ENCODE peak calls at places on chromosome 3, in seven cellular contexts. N is endothelial cell of umbilical vein, U is body of pancreas, S is ovary, L is IMR-90, X is Peyer's patch, R is suprapubic skin. C is an unnamed sample.

GRCh38 chr3:163644172-163644571 is 1434.1 kb downstream of the SI start:
- DNase-seq in N (no peak), U (no peak), S (no peak), L (no peak), X (no peak), R (no peak), C (no peak)

GRCh38 chr3:184078851-184079250 is 18.0 kb upstream of the HTR3E start:
- DNase-seq in N (no peak), U (no peak), S (no peak), L (peak; percentile 43), X (no peak), R (no peak), C (no peak)

GRCh38 chr3:113659121-113659531 is 37.3 kb downstream of the USF3 start:
- DNase-seq in N (no peak), U (no peak), S (no peak), L (no peak), X (no peak), R (no peak), C (no peak)

GRCh38 chr3:12423918-12424634 is 60.2 kb upstream of the TSEN2 start:
- DNase-seq in N (peak; percentile 12), U (no peak), S (no peak), L (peak; percentile 58), X (no peak), R (no peak), C (no peak)

GRCh38 chr3:122268257-122269024 is 56.6 kb upstream of the CSTA start:
- DNase-seq in N (no peak), U (no peak), S (no peak), L (no peak), X (no peak), R (no peak), C (no peak)

GRCh38 chr3:65827076-65827475 is 211.6 kb downstream of the MAGI1 start:
- DNase-seq in N (no peak), U (no peak), S (no peak), L (no peak), X (no peak), R (no peak), C (no peak)

GRCh38 chr3:176505878-176506621 is 691.2 kb downstream of the TBL1XR1 start:
- DNase-seq in N (no peak), U (no peak), S (no peak), L (no peak), X (no peak), R (no peak), C (no peak)

GRCh38 chr3:31614162-31614921 is 81.6 kb downstream of the STT3B start:
- DNase-seq in N (peak; percentile 13), U (no peak), S (no peak), L (no peak), X (no peak), R (no peak), C (no peak)

GRCh38 chr3:136075816-136076215 is 110.3 kb downstream of the PPP2R3A start:
- DNase-seq in N (no peak), U (no peak), S (no peak), L (peak; percentile 17), X (no peak), R (no peak), C (peak; percentile 55)

GRCh38 chr3:19093084-19093483 is 55.2 kb upstream of the KCNH8 start:
- DNase-seq in N (no peak), U (no peak), S (no peak), L (no peak), X (no peak), R (no peak), C (no peak)

GRCh38 chr3:69370156-69370944 is 15.5 kb downstream of the FRMD4B start:
- DNase-seq in N (peak; percentile 66), U (peak; percentile 59), S (peak; percentile 42), L (no peak), X (peak; percentile 81), R (peak; percentile 90), C (peak; percentile 35)

GRCh38 chr3:84108442-84108971 is 850.3 kb upstream of the CADM2 start:
- DNase-seq in N (no peak), U (no peak), S (no peak), L (peak; percentile 77), X (no peak), R (no peak), C (no peak)

GRCh38 chr3:27923349-27924068 is 201.4 kb upstream of the EOMES start:
- DNase-seq in N (no peak), U (no peak), S (no peak), L (no peak), X (no peak), R (no peak), C (no peak)

GRCh38 chr3:134059680-134060560 is 30.2 kb upstream of the SLCO2A1 start:
- DNase-seq in N (peak; percentile 13), U (no peak), S (no peak), L (peak; percentile 19), X (peak; percentile 67), R (peak; percentile 67), C (no peak)

GRCh38 chr3:420584-420983 is 224.0 kb downstream of the CHL1 start:
- DNase-seq in N (no peak), U (no peak), S (no peak), L (no peak), X (no peak), R (no peak), C (no peak)

GRCh38 chr3:195537995-195538394 is 5.1 kb downstream of the PPP1R2 start:
- DNase-seq in N (no peak), U (no peak), S (no peak), L (no peak), X (peak; percentile 56), R (no peak), C (peak; percentile 85)

GRCh38 chr3:175951047-175951694 is 1092.0 kb downstream of the NAALADL2 start:
- DNase-seq in N (no peak), U (no peak), S (no peak), L (peak; percentile 65), X (no peak), R (no peak), C (no peak)

DNA sequence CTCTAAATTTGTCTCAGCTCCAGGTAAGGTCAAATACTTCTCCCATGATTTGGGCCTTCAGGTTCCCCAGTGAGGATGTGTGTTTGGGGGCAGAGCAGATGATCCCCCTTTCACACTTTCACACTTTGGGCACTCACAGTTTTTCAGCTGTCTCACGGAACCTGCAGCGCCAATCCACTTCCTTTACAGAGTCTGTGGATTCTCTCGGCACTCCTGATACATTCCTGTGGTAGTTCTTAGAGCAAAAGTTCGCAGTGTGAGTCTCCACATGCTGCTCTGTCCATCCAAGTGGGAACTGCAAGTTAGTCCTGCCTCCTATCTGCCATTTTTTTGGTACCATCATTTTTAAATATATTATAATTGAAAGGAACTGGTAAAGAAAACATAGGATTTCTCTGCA is 20.2 kb upstream of the CPOX start:
- DNase-seq in N (no peak), U (no peak), S (no peak), L (peak; percentile 29), X (no peak), R (no peak), C (no peak)
- H3K27me3 ChIP-seq in N (no peaks in the 10 kb centered on the region), U (no peaks in the 10 kb centered on the region), S (no peaks in the 10 kb centered on the region), L (peaks cover 3% of the 10 kb centered on the region), X (no peaks in the 10 kb centered on the region), R (no peaks in the 10 kb centered on the region), C (no peaks in the 10 kb centered on the region)

GRCh38 chr3:142029052-142029642 is 120.2 kb downstream of the TFDP2 start:
- DNase-seq in N (no peak), U (no peak), S (no peak), L (no peak), X (no peak), R (no peak), C (no peak)

GRCh38 chr3:142027713-142028112 is 121.6 kb downstream of the TFDP2 start:
- DNase-seq in N (peak; percentile 64), U (peak; percentile 25), S (no peak), L (no peak), X (peak; percentile 54), R (no peak), C (no peak)

GRCh38 chr3:142028174-142028833 is 121.0 kb downstream of the TFDP2 start:
- DNase-seq in N (peak; percentile 81), U (peak; percentile 59), S (no peak), L (peak; percentile 90), X (no peak), R (no peak), C (no peak)

GRCh38 chr3:142031575-142031974 is 117.8 kb downstream of the TFDP2 start:
- DNase-seq in N (no peak), U (no peak), S (no peak), L (no peak), X (no peak), R (no peak), C (no peak)

GRCh38 chr3:142029791-142030190 is 119.6 kb downstream of the TFDP2 start:
- DNase-seq in N (no peak), U (no peak), S (no peak), L (no peak), X (no peak), R (no peak), C (no peak)
- H3K27ac ChIP-seq in N (no peak overlapping the region), U (no peak overlapping the region), S (no peak overlapping the region), L (no peak overlapping the region), X (no peak overlapping the region), R (no peak overlapping the region), C (peak overlapping the region; percentile 67)

DNA sequence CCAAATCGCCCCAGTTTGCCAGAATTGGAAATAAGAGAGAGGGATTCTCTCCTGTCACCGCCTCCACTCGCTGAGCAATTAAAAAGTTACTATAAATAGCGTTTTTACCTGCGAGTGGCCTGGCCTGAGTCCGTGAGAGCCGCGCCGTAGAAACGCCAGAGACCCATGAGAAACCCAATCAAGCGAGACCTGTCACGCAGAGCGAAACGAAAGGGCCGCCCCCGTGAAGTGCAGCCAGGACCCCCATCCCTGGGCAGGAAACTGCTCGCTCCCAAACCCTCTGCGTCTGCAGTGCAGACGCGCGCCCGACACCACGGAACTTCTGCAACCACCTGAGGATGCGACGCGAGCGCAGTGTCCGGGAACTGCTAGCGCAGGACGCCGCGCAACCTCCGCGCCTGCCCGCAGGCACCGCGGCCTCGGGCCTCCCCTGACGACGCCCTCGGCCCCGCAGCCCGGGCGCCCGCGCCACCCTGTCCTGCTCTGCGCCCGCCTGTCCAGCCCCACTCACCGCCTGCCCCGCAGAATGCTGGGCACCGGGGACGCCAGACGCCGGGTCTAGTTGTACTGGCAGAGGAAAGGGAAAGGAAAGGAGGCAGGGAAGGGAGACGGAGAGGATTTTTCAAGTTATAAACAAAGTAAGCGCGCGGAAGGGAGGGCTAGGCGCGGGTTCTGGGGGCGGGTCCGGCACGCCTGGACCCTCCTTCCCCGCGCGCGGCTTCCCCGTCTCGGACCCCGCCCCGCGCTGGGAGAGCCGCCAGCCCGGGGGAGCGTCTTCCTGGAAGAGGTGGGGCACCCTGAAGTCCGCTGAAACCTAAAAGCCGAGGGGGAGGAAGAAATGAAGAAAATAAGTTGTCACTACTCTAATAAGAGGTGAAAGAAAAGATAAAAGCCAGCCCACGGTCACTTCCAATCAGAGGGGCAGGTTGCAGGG is at the start of gene PLSCR4:
- DNase-seq in N (peak; percentile 93), U (peak; percentile 68), S (peak; percentile 91), L (peak; percentile 47), X (peak; percentile 79), R (peak; percentile 79), C (peak; percentile 26)
- TF ChIP-seq POLR2A in N (peak; percentile 35), U (peak; percentile 30), S (no peak), L (no peak), X (no peak), R (no peak), C (no peak)

GRCh38 chr3:58394339-58394738 is 39.3 kb downstream of the PDHB start:
- DNase-seq in N (no peak), U (no peak), S (no peak), L (no peak), X (no peak), R (no peak), C (no peak)

GRCh38 chr3:58404396-58404795 is 29.2 kb downstream of the PDHB start:
- DNase-seq in N (no peak), U (no peak), S (no peak), L (peak; percentile 79), X (no peak), R (no peak), C (no peak)

GRCh38 chr3:58403513-58404109 is 30.0 kb downstream of the PDHB start:
- DNase-seq in N (no peak), U (no peak), S (no peak), L (no peak), X (no peak), R (no peak), C (no peak)

GRCh38 chr3:58398669-58399333 is 34.8 kb downstream of the PDHB start:
- DNase-seq in N (no peak), U (no peak), S (no peak), L (no peak), X (no peak), R (no peak), C (no peak)
- H3K27me3 ChIP-seq in N (no peaks in the 10 kb centered on the region), U (no peaks in the 10 kb centered on the region), S (no peaks in the 10 kb centered on the region), L (no peaks in the 10 kb centered on the region), X (no peaks in the 10 kb centered on the region), R (no peaks in the 10 kb centered on the region), C (no peaks in the 10 kb centered on the region)

C was measured in gastrocnemius medialis.